ENCODE peak calls at places on chromosomes 3 and 15, in eight cellular contexts. F is NCI-H510A treated with DMSO at 0.1 percent for 48 hours, U is suprapubic skin, O is A673, M is mucosa of gallbladder, A is GM23338, W is fibroblast of lung, Y is head of caudate nucleus. I is an unnamed sample.

GRCh38 chr3:15287565-15288330 is 44.6 kb downstream of the SH3BP5 start:
- DNase-seq in F (no peak), U (peak; percentile 88), O (no peak), M (peak; percentile 81), A (no peak), W (peak; percentile 98), Y (no peak), I (no peak)

GRCh38 chr3:99111235-99111634 is 209.7 kb upstream of the DCBLD2 start:
- DNase-seq in F (no peak), U (no peak), O (no peak), M (no peak), A (no peak), W (no peak), Y (no peak), I (no peak)

GRCh38 chr3:126654571-126655393 is at the start of gene TXNRD3:
- DNase-seq in F (peak; percentile 31), U (peak; percentile 80), O (peak; percentile 59), M (peak; percentile 78), A (peak; percentile 78), W (peak; percentile 61), Y (peak; percentile 80), I (no peak)

GRCh38 chr3:57682284-57682683 is 10.6 kb downstream of the DENND6A start:
- DNase-seq in F (no peak), U (no peak), O (no peak), M (no peak), A (no peak), W (peak; percentile 21), Y (no peak), I (no peak)

GRCh38 chr3:178966299-178967183 is 105.1 kb downstream of the ZMAT3 start:
- DNase-seq in F (peak; percentile 75), U (no peak), O (peak; percentile 89), M (no peak), A (peak; percentile 37), W (peak; percentile 67), Y (peak; percentile 4), I (peak; percentile 49)

GRCh38 chr3:49004352-49005297 is 2.6 kb upstream of the WDR6 start:
- DNase-seq in F (peak; percentile 53), U (no peak), O (no peak), M (no peak), A (no peak), W (no peak), Y (no peak), I (no peak)

GRCh38 chr15:41661529-41662225 is 1.5 kb downstream of the MGA start:
- DNase-seq in F (peak; percentile 22), U (peak; percentile 87), O (peak; percentile 78), M (peak; percentile 76), A (peak; percentile 95), W (peak; percentile 79), Y (peak; percentile 76), I (peak; percentile 70)

GRCh38 chr3:13879102-13879945 is 547 bp downstream of the WNT7A start:
- DNase-seq in F (no peak), U (peak; percentile 63), O (no peak), M (no peak), A (peak; percentile 56), W (no peak), Y (no peak), I (no peak)

GRCh38 chr3:97991278-97991652 is 19.0 kb upstream of the RIOX2 start:
- DNase-seq in F (no peak), U (no peak), O (no peak), M (no peak), A (no peak), W (no peak), Y (peak; percentile 22), I (no peak)

GRCh38 chr3:161212892-161213291 is 8.2 kb upstream of the NMD3 start:
- DNase-seq in F (no peak), U (no peak), O (no peak), M (no peak), A (no peak), W (peak; percentile 5), Y (no peak), I (no peak)

GRCh38 chr15:63008333-63009049 is 34.1 kb upstream of the TPM1 start:
- DNase-seq in F (no peak), U (no peak), O (no peak), M (no peak), A (no peak), W (no peak), Y (no peak), I (no peak)

GRCh38 chr15:52217186-52217585 is 26.0 kb upstream of the GNB5 start:
- DNase-seq in F (no peak), U (no peak), O (peak; percentile 18), M (no peak), A (peak; percentile 71), W (no peak), Y (no peak), I (peak; percentile 9)

GRCh38 chr3:16151109-16151508 is 23.4 kb upstream of the GALNT15 start:
- DNase-seq in F (no peak), U (peak; percentile 88), O (no peak), M (peak; percentile 66), A (no peak), W (peak; percentile 89), Y (no peak), I (no peak)